ENCODE peak calls at places on chromosomes 6 and 20, in five cellular contexts. Z is naive thymus-derived CD8-positive, alpha-beta T cell; O is dermis blood vessel endothelial cell; W is HS-5; J is epithelial cell of proximal tubule. S is an unnamed sample.

GRCh38 chr6:87756858-87757257 is 54.8 kb upstream of the AKIRIN2 start:
- DNase-seq in Z (no peak), O (peak; percentile 5), W (peak; percentile 73), J (no peak), S (peak; percentile 100)

GRCh38 chr6:142885182-142885867 is 59.7 kb downstream of the HIVEP2 start:
- DNase-seq in Z (peak; percentile 72), O (peak; percentile 98), W (peak; percentile 95), J (peak; percentile 100), S (no peak)

GRCh38 chr6:44073612-44074382 is 53.5 kb downstream of the MRPL14 start:
- DNase-seq in Z (no peak), O (peak; percentile 31), W (no peak), J (no peak), S (no peak)

GRCh38 chr20:60255866-60256265 is 297.6 kb downstream of the CDH26 start:
- DNase-seq in Z (no peak), O (no peak), W (no peak), J (peak; percentile 13), S (no peak)

GRCh38 chr6:34535199-34535598 is 20.9 kb downstream of the SPDEF start:
- DNase-seq in Z (no peak), O (no peak), W (no peak), J (no peak), S (no peak)

GRCh38 chr6:124961784-124962611 is at the start of gene RNF217:
- DNase-seq in Z (no peak), O (peak; percentile 74), W (no peak), J (no peak), S (no peak)

GRCh38 chr20:56111951-56112730 is 106.8 kb upstream of the CBLN4 start:
- DNase-seq in Z (no peak), O (no peak), W (no peak), J (no peak), S (no peak)

GRCh38 chr6:31822038-31822821 is 5.3 kb upstream of the HSPA1B start:
- DNase-seq in Z (peak; percentile 52), O (peak; percentile 73), W (no peak), J (no peak), S (peak; percentile 93)

GRCh38 chr6:126897779-126898178 is 220.7 kb upstream of the RSPO3 start:
- DNase-seq in Z (no peak), O (no peak), W (no peak), J (no peak), S (no peak)

GRCh38 chr6:148677594-148678476 is 69.0 kb upstream of the UST start:
- DNase-seq in Z (no peak), O (no peak), W (no peak), J (no peak), S (no peak)

GRCh38 chr6:46926481-46926880 is 4.7 kb upstream of the ADGRF5 start:
- DNase-seq in Z (no peak), O (no peak), W (peak; percentile 15), J (no peak), S (no peak)

GRCh38 chr6:40672118-40672517 is 85.0 kb upstream of the LRFN2 start:
- DNase-seq in Z (no peak), O (no peak), W (no peak), J (no peak), S (no peak)

GRCh38 chr20:25000268-25000801 is 7.8 kb upstream of the APMAP start:
- DNase-seq in Z (no peak), O (peak; percentile 29), W (peak; percentile 94), J (no peak), S (no peak)

GRCh38 chr6:80540700-80541099 is 434.2 kb downstream of the BCKDHB start:
- DNase-seq in Z (no peak), O (no peak), W (no peak), J (no peak), S (no peak)

GRCh38 chr6:159217595-159218275 is 48.5 kb downstream of the FNDC1 start:
- DNase-seq in Z (no peak), O (peak; percentile 41), W (no peak), J (peak; percentile 20), S (no peak)

GRCh38 chr6:160634706-160635105 is 29.4 kb downstream of the LPA start:
- DNase-seq in Z (peak; percentile 4), O (peak; percentile 1), W (no peak), J (no peak), S (no peak)

GRCh38 chr20:11912013-11912663 is 5.6 kb upstream of the BTBD3 start:
- DNase-seq in Z (no peak), O (peak; percentile 24), W (no peak), J (no peak), S (peak; percentile 18)

GRCh38 chr20:62065669-62066338 is at the start of gene TAF4:
- DNase-seq in Z (peak; percentile 67), O (peak; percentile 80), W (no peak), J (no peak), S (peak; percentile 29)

GRCh38 chr6:110746680-110747079 is 68.6 kb downstream of the CDK19 start:
- DNase-seq in Z (no peak), O (no peak), W (no peak), J (no peak), S (no peak)

GRCh38 chr6:63478751-63479150 is 93.5 kb upstream of the LOC128125822 start:
- DNase-seq in Z (no peak), O (no peak), W (no peak), J (no peak), S (no peak)

GRCh38 chr6:130575971-130576370 is 210.2 kb downstream of the TMEM200A start:
- DNase-seq in Z (peak; percentile 24), O (no peak), W (no peak), J (no peak), S (no peak)

GRCh38 chr20:58684291-58684690 is 8.3 kb upstream of the NPEPL1 start:
- DNase-seq in Z (no peak), O (no peak), W (no peak), J (no peak), S (no peak)

GRCh38 chr20:52105045-52105572 is 86.5 kb downstream of the ZFP64 start:
- DNase-seq in Z (no peak), O (peak; percentile 74), W (peak; percentile 44), J (no peak), S (no peak)

S was measured in AML-193.